ENCODE peak calls at places on chromosomes 2 and 18, in nine cellular contexts. H is stimulated activated CD8-positive, alpha-beta memory T cell treated with anti-CD3 and anti-CD28 coated beads, Interleukin-15, amount 100 ng/mL, for 1 hour; C is HS-5; J is amniotic stem cell; Z is foreskin fibroblast; Q is RKO; L is osteocyte; B is stimulated activated CD4-positive, alpha-beta T cell treated with anti-CD3 and anti-CD28 coated beads, Interleukin-4, amount 100 ng/mL, for 24 hours; A is HEK293T. D is an unnamed sample.

GRCh38 chr2:20634430-20635095 is 16.3 kb downstream of the HS1BP3 start:
- DNase-seq in H (no peak), C (peak; percentile 45), J (peak; percentile 6), Z (peak; percentile 90), Q (no peak), L (no peak), B (no peak), A (no peak), D (no peak)

GRCh38 chr18:62881509-62882016 is 166.2 kb downstream of the PHLPP1 start:
- DNase-seq in H (no peak), C (peak; percentile 80), J (peak; percentile 83), Z (peak; percentile 96), Q (peak; percentile 8), L (no peak), B (no peak), A (no peak), D (no peak)

GRCh38 chr18:24019641-24020331 is 5.2 kb downstream of the TTC39C start:
- DNase-seq in H (no peak), C (no peak), J (no peak), Z (peak; percentile 46), Q (no peak), L (no peak), B (peak; percentile 69), A (no peak), D (no peak)

GRCh38 chr2:240618776-240619175 is 6.5 kb upstream of the GPR35 start:
- DNase-seq in H (no peak), C (no peak), J (no peak), Z (no peak), Q (no peak), L (no peak), B (no peak), A (no peak), D (no peak)

GRCh38 chr2:38376346-38376682 is 759 bp downstream of the ATL2 start:
- DNase-seq in H (peak; percentile 17), C (peak; percentile 32), J (peak; percentile 59), Z (peak; percentile 73), Q (peak; percentile 91), L (peak; percentile 88), B (peak; percentile 64), A (no peak), D (peak; percentile 72)

GRCh38 chr2:109197491-109198480 is 68.8 kb downstream of the SH3RF3 start:
- DNase-seq in H (no peak), C (no peak), J (no peak), Z (no peak), Q (no peak), L (no peak), B (no peak), A (no peak), D (peak; percentile 32)

GRCh38 chr2:71700041-71700879 is 246.9 kb downstream of the DYSF start:
- DNase-seq in H (no peak), C (no peak), J (no peak), Z (no peak), Q (no peak), L (no peak), B (no peak), A (no peak), D (no peak)

GRCh38 chr2:232697807-232698110 is 628 bp downstream of the GIGYF2 start:
- DNase-seq in H (no peak), C (no peak), J (no peak), Z (no peak), Q (peak; percentile 12), L (no peak), B (no peak), A (no peak), D (no peak)

GRCh38 chr2:216690451-216691209 is 4.7 kb downstream of the IGFBP5 start:
- DNase-seq in H (no peak), C (no peak), J (no peak), Z (peak; percentile 47), Q (no peak), L (no peak), B (no peak), A (no peak), D (no peak)

GRCh38 chr2:225494100-225494459 is 94.6 kb downstream of the NYAP2 start:
- DNase-seq in H (no peak), C (peak; percentile 20), J (no peak), Z (no peak), Q (no peak), L (no peak), B (no peak), A (no peak), D (no peak)

GRCh38 chr2:212936572-212936971 is 214.8 kb downstream of the IKZF2 start:
- DNase-seq in H (no peak), C (no peak), J (no peak), Z (no peak), Q (no peak), L (no peak), B (no peak), A (no peak), D (no peak)

GRCh38 chr18:48545690-48546365 is 7.0 kb downstream of the CTIF start:
- DNase-seq in H (no peak), C (no peak), J (peak; percentile 17), Z (peak; percentile 92), Q (no peak), L (no peak), B (no peak), A (no peak), D (no peak)

GRCh38 chr2:121501554-121501953 is 29.1 kb upstream of the RNU4ATAC start:
- DNase-seq in H (no peak), C (no peak), J (no peak), Z (no peak), Q (no peak), L (no peak), B (no peak), A (no peak), D (no peak)

GRCh38 chr2:48247171-48247570 is 282.8 kb upstream of the STON1 start:
- DNase-seq in H (no peak), C (no peak), J (no peak), Z (peak; percentile 48), Q (peak; percentile 43), L (no peak), B (no peak), A (no peak), D (no peak)

GRCh38 chr2:232876071-232876977 is 6.3 kb downstream of the SNORC start:
- DNase-seq in H (no peak), C (no peak), J (no peak), Z (peak; percentile 53), Q (peak; percentile 79), L (no peak), B (no peak), A (no peak), D (no peak)

GRCh38 chr18:48983793-48984437 is 33.1 kb upstream of the SMAD7 start:
- DNase-seq in H (no peak), C (no peak), J (no peak), Z (peak; percentile 41), Q (no peak), L (no peak), B (no peak), A (no peak), D (no peak)

GRCh38 chr2:23386422-23387220 is 1.6 kb downstream of the KLHL29 start:
- DNase-seq in H (no peak), C (no peak), J (no peak), Z (peak; percentile 63), Q (peak; percentile 37), L (no peak), B (peak; percentile 11), A (peak; percentile 50), D (no peak)

GRCh38 chr2:231204581-231204980 is 6.2 kb downstream of the ARMC9 start:
- DNase-seq in H (no peak), C (no peak), J (no peak), Z (no peak), Q (no peak), L (no peak), B (no peak), A (no peak), D (no peak)

GRCh38 chr2:199458806-199459285 is 1.1 kb upstream of the SATB2 start:
- DNase-seq in H (no peak), C (no peak), J (no peak), Z (peak; percentile 75), Q (no peak), L (peak; percentile 87), B (no peak), A (no peak), D (no peak)

GRCh38 chr2:220708366-220708765 is 863.7 kb downstream of the EPHA4 start:
- DNase-seq in H (no peak), C (no peak), J (peak; percentile 19), Z (peak; percentile 30), Q (no peak), L (no peak), B (no peak), A (no peak), D (no peak)

GRCh38 chr2:234979204-234980167 is 27.7 kb downstream of the SH3BP4 start:
- DNase-seq in H (no peak), C (no peak), J (no peak), Z (no peak), Q (no peak), L (no peak), B (no peak), A (no peak), D (no peak)

GRCh38 chr2:109376115-109376514 is 237.7 kb downstream of the SEPTIN10 start:
- DNase-seq in H (no peak), C (no peak), J (no peak), Z (peak; percentile 35), Q (no peak), L (peak; percentile 59), B (no peak), A (no peak), D (peak; percentile 44)

GRCh38 chr2:149690825-149691224 is 103.2 kb upstream of the MMADHC start:
- DNase-seq in H (no peak), C (no peak), J (no peak), Z (no peak), Q (no peak), L (no peak), B (no peak), A (no peak), D (no peak)

GRCh38 chr2:84858123-84858522 is 22.8 kb downstream of the TRABD2A start:
- DNase-seq in H (no peak), C (no peak), J (no peak), Z (peak; percentile 26), Q (no peak), L (no peak), B (no peak), A (peak; percentile 17), D (no peak)

GRCh38 chr2:45380131-45380836 is 230.8 kb downstream of the SRBD1 start:
- DNase-seq in H (no peak), C (peak; percentile 29), J (no peak), Z (peak; percentile 68), Q (peak; percentile 53), L (no peak), B (no peak), A (no peak), D (no peak)

GRCh38 chr2:12930382-12930781 is 213.6 kb downstream of the TRIB2 start:
- DNase-seq in H (no peak), C (no peak), J (no peak), Z (no peak), Q (no peak), L (no peak), B (no peak), A (no peak), D (no peak)

GRCh38 chr2:30346475-30347169 is 100.4 kb upstream of the LCLAT1 start:
- DNase-seq in H (no peak), C (no peak), J (no peak), Z (no peak), Q (no peak), L (no peak), B (no peak), A (no peak), D (no peak)

GRCh38 chr18:21257383-21257782 is 15.4 kb downstream of the GREB1L start:
- DNase-seq in H (no peak), C (peak; percentile 22), J (no peak), Z (no peak), Q (no peak), L (no peak), B (no peak), A (no peak), D (no peak)

GRCh38 chr2:195312662-195313061 is 344.4 kb upstream of the SLC39A10 start:
- DNase-seq in H (no peak), C (no peak), J (no peak), Z (no peak), Q (no peak), L (no peak), B (no peak), A (no peak), D (no peak)

GRCh38 chr2:169877406-169877805 is 50.2 kb downstream of the UBR3 start:
- DNase-seq in H (no peak), C (no peak), J (no peak), Z (peak; percentile 41), Q (peak; percentile 58), L (no peak), B (no peak), A (no peak), D (no peak)

GRCh38 chr2:18799397-18799796 is 210.0 kb upstream of the NT5C1B start:
- DNase-seq in H (no peak), C (no peak), J (no peak), Z (peak; percentile 63), Q (no peak), L (no peak), B (no peak), A (no peak), D (no peak)